ENCODE peak calls at places on chromosome 10, in ten cellular contexts. O is astrocyte, P is hepatocyte, E is fibroblast of lung, Z is GM23338, K is mammary epithelial cell, A is osteoblast, G is GM23248, L is PC-9, S is neural progenitor cell. D is an unnamed sample. For H4K20me1, the result is how much of the 10 kb centered on the place peaks cover.

GRCh38 chr10:5064656-5065055 is 29.6 kb upstream of the AKR1C3 start:
- DNase-seq in Z (no peak), L (no peak), K (peak), A (no peak), P (no peak), E (peak), O (peak), S (no peak), G (peak), D (no peak)

GRCh38 chr10:24901686-24902399 is 50.6 kb downstream of the PRTFDC1 start:
- DNase-seq in P (peak), O (peak), Z (no peak), A (peak), L (peak), S (peak), G (peak), E (peak), K (peak), D (no peak)

GRCh38 chr10:84293574-84294016 is 34.8 kb upstream of the CCSER2 start:
- DNase-seq in S (no peak), E (no peak), A (no peak), P (no peak), L (no peak), Z (no peak), O (no peak), K (no peak), G (no peak), D (peak)

GRCh38 chr10:99370993-99371392 is 41.8 kb downstream of the CNNM1 start:
- DNase-seq in K (peak), A (no peak), G (peak), O (peak), Z (peak), P (peak), E (no peak), S (peak), L (no peak), D (no peak)

GRCh38 chr10:34985823-34986222 is 104.3 kb downstream of the CUL2 start:
- DNase-seq in O (no peak), P (no peak), S (peak), L (no peak), K (no peak), G (peak), E (no peak), A (peak), Z (peak), D (no peak)

GRCh38 chr10:16481052-16481728 is 40.5 kb downstream of the C1QL3 start:
- DNase-seq in O (no peak), Z (no peak), S (no peak), K (no peak), E (no peak), G (no peak), A (no peak), P (no peak), L (no peak), D (no peak)

GRCh38 chr10:90912854-90913479 is 7.9 kb downstream of the ANKRD1 start:
- DNase-seq in G (no peak), E (no peak), K (no peak), P (no peak), L (no peak), Z (no peak), S (no peak), A (no peak), O (no peak), D (no peak)

GRCh38 chr10:86411281-86411841 is 44.8 kb upstream of the GRID1 start:
- DNase-seq in L (no peak), S (no peak), P (peak), O (peak), A (peak), Z (no peak), K (no peak), E (peak), G (peak), D (peak)

GRCh38 chr10:96043157-96043894 is at the start of gene CCNJ:
- DNase-seq in K (peak), Z (peak), O (peak), G (peak), A (peak), L (peak), P (peak), E (peak), S (peak), D (peak)

GRCh38 chr10:26486985-26487850 is 49.1 kb downstream of the APBB1IP start:
- DNase-seq in P (peak), O (peak), A (peak), G (peak), L (no peak), K (peak), E (peak), Z (no peak), S (no peak), D (no peak)

GRCh38 chr10:131732631-131733127 is 168.1 kb upstream of the PPP2R2D start:
- DNase-seq in G (no peak), K (peak), O (no peak), E (no peak), P (no peak), L (peak), S (no peak), Z (no peak), A (peak), D (no peak)

GRCh38 chr10:26479766-26480492 is 41.8 kb downstream of the APBB1IP start:
- DNase-seq in P (no peak), K (no peak), E (no peak), O (no peak), Z (no peak), A (no peak), G (no peak), L (no peak), S (no peak), D (peak)

GRCh38 chr10:90204956-90205695 is 503.7 kb downstream of the KIF20B start:
- DNase-seq in S (no peak), Z (no peak), A (no peak), E (peak), P (no peak), K (peak), L (no peak), O (peak), G (no peak), D (no peak)

DNA sequence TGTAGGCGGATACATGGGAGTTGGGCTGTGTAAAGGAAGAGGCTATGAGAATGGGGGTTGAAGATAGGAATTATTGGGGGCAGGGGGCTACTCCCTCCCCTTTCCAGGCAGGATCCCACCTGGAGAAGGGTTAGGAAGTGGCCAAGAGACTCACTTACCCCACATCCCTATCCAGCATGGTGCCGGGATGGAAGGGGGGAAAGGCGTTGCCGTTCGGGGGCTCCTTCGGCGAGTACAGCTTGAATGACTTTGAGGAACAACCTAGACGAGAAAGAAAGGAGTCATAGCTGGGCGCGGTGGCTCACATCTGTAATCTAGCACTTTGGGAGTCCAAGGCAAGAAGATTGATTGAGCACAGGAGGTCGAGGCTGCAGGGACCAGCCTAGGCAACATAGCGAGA is 8.9 kb downstream of the LDB1 start:
- DNase-seq in L (no peak), P (no peak), G (no peak), S (no peak), A (peak), K (no peak), E (no peak), O (no peak), Z (no peak), D (no peak)
- H4K20me1 ChIP-seq in L (under half), P (half or more), G (under half), S (half or more), A (half or more), K (under half), E (under half), O (half or more), Z (under half), D (under half)

GRCh38 chr10:74025380-74025978 is 27.6 kb downstream of the VCL start:
- DNase-seq in S (no peak), G (no peak), K (no peak), P (no peak), L (no peak), A (no peak), O (no peak), E (no peak), Z (no peak), D (no peak)

GRCh38 chr10:74024600-74024999 is 26.7 kb downstream of the VCL start:
- DNase-seq in E (no peak), Z (no peak), S (no peak), G (no peak), A (no peak), P (no peak), O (no peak), L (no peak), K (no peak), D (no peak)

GRCh38 chr10:74022941-74023629 is 25.2 kb downstream of the VCL start:
- DNase-seq in E (no peak), G (no peak), P (no peak), K (no peak), O (no peak), A (no peak), L (no peak), Z (no peak), S (no peak), D (no peak)

GRCh38 chr10:74018241-74018640 is 20.3 kb downstream of the VCL start:
- DNase-seq in G (no peak), O (no peak), P (no peak), L (no peak), S (no peak), K (no peak), A (no peak), E (no peak), Z (no peak), D (no peak)

GRCh38 chr10:74021248-74022055 is 23.5 kb downstream of the VCL start:
- DNase-seq in A (peak), E (peak), K (peak), G (peak), Z (no peak), S (no peak), L (peak), O (peak), P (peak), D (no peak)
- H4K20me1 ChIP-seq in A (half or more), E (under half), K (under half), G (under half), Z (under half), S (under half), L (under half), O (half or more), P (under half), D (under half)

GRCh38 chr10:132735923-132736391 is 50.0 kb downstream of the NKX6-2 start:
- DNase-seq in K (no peak), Z (no peak), O (no peak), E (no peak), S (no peak), P (no peak), L (no peak), A (no peak), G (no peak), D (no peak)
- H4K20me1 ChIP-seq in K (under half), Z (under half), O (under half), E (under half), S (under half), P (under half), L (under half), A (under half), G (under half), D (under half)

GRCh38 chr10:23187155-23187554 is 5.0 kb upstream of the PTF1A start:
- DNase-seq in L (no peak), Z (no peak), E (no peak), K (no peak), A (no peak), G (no peak), O (no peak), P (no peak), S (no peak), D (no peak)

GRCh38 chr10:23189024-23189423 is 3.1 kb upstream of the PTF1A start:
- DNase-seq in G (no peak), E (no peak), P (no peak), Z (no peak), K (no peak), S (no peak), A (no peak), O (no peak), L (no peak), D (no peak)

GRCh38 chr10:23190872-23191763 is 994 bp upstream of the PTF1A start:
- DNase-seq in L (no peak), K (no peak), G (no peak), S (peak), E (no peak), Z (peak), P (no peak), O (no peak), A (peak), D (no peak)

GRCh38 chr10:23186178-23186577 is 5.9 kb upstream of the PTF1A start:
- DNase-seq in G (no peak), L (no peak), Z (no peak), S (no peak), K (no peak), P (no peak), A (no peak), E (no peak), O (no peak), D (no peak)

DNA sequence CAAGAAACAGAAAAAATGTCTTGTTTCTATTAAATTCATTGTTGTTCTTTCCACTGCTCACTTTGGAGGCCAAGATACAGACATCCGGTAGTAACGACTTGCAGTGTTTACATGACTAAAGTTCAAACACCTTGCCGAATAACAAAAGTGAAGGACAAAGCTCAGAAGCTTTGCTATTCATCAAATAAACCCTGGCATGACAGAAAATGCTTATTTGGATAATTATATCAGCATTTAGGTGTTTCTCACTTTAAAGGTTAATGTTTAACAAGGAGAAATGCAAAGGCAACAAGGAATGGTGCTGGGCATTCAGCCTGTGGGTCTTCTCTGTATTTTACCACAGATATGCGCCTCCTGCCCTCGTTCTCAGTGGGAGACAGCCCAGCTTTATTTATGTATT is 5.4 kb upstream of the PTF1A start:
- DNase-seq in O (no peak), L (no peak), G (no peak), E (no peak), S (no peak), P (no peak), A (no peak), Z (peak), K (no peak), D (no peak)
- H4K20me1 ChIP-seq in O (under half), L (under half), G (under half), E (under half), S (under half), P (under half), A (under half), Z (under half), K (under half), D (under half)

GRCh38 chr10:78952686-78953085 is 116.1 kb upstream of the ZMIZ1 start:
- DNase-seq in S (no peak), Z (no peak), O (peak), L (no peak), E (peak), G (peak), K (no peak), A (peak), P (no peak), D (no peak)

GRCh38 chr10:78953124-78954008 is 115.4 kb upstream of the ZMIZ1 start:
- DNase-seq in E (peak), K (peak), P (no peak), A (peak), L (no peak), S (no peak), O (peak), Z (no peak), G (peak), D (no peak)

GRCh38 chr10:78955206-78955605 is 113.6 kb upstream of the ZMIZ1 start:
- DNase-seq in Z (no peak), O (no peak), L (no peak), E (no peak), P (no peak), S (no peak), K (no peak), G (no peak), A (no peak), D (no peak)

GRCh38 chr10:78954701-78955100 is 114.1 kb upstream of the ZMIZ1 start:
- DNase-seq in L (no peak), O (no peak), Z (no peak), G (no peak), S (no peak), E (peak), A (no peak), P (no peak), K (no peak), D (no peak)

DNA sequence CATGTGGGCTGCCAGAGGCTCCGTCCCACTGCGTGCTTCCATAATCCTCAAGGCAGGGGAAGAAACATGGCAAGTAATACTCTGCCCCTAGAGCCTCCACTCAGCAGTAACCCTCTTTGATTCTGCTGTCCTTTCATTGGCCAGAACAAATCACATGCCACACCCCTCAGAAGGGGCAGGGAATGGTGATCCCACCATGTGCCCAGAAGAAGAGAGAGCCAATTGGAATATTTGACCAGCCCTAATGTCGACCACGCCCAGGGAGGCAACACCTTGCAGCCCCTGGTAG is 114.8 kb upstream of the ZMIZ1 start:
- DNase-seq in P (no peak), O (no peak), A (no peak), L (no peak), E (no peak), G (no peak), Z (no peak), K (no peak), S (no peak), D (no peak)
- H4K20me1 ChIP-seq in P (under half), O (under half), A (under half), L (under half), E (under half), G (under half), Z (under half), K (under half), S (under half), D (under half)

GRCh38 chr10:93815304-93816091 is 57.8 kb downstream of the LGI1 start:
- DNase-seq in P (peak), K (peak), L (no peak), G (no peak), S (peak), O (no peak), A (no peak), E (no peak), Z (peak), D (no peak)

GRCh38 chr10:93816123-93816747 is 58.5 kb downstream of the LGI1 start:
- DNase-seq in L (peak), A (no peak), Z (peak), P (peak), O (peak), E (peak), S (peak), G (peak), K (peak), D (peak)

GRCh38 chr10:93818086-93818485 is 60.4 kb downstream of the LGI1 start:
- DNase-seq in G (no peak), Z (no peak), O (no peak), L (no peak), K (no peak), E (no peak), S (no peak), A (no peak), P (no peak), D (no peak)

GRCh38 chr10:93812664-93813338 is 55.1 kb downstream of the LGI1 start:
- DNase-seq in O (no peak), G (no peak), E (no peak), L (no peak), P (no peak), Z (no peak), S (no peak), K (no peak), A (no peak), D (no peak)

GRCh38 chr10:93813507-93814465 is 56.0 kb downstream of the LGI1 start:
- DNase-seq in S (peak), A (no peak), P (peak), O (peak), Z (peak), G (peak), L (peak), E (peak), K (peak), D (peak)
- H4K20me1 ChIP-seq in S (under half), A (under half), P (under half), O (under half), Z (under half), G (under half), L (under half), E (under half), K (under half), D (under half)